ENCODE peak calls at places on chromosome 6, in four cellular contexts. One of them, this sample, is unnamed.

GRCh38 chr6:56226946-56227879 is 20.2 kb downstream of the COL21A1 start:
- DNase-seq in mucosa of descending colon: no peak
- DNase-seq in CD8-positive, alpha-beta T cell: no peak
- DNase-seq in A549: no peak
- DNase-seq in this sample: peak; percentile 97

GRCh38 chr6:138005846-138006245 is 101.4 kb downstream of the PERP start:
- DNase-seq in A549: no peak
- DNase-seq in mucosa of descending colon: no peak
- DNase-seq in CD8-positive, alpha-beta T cell: no peak
- DNase-seq in this sample: no peak

GRCh38 chr6:151284431-151285060 is 44.8 kb downstream of the AKAP12 start:
- DNase-seq in CD8-positive, alpha-beta T cell: no peak
- DNase-seq in A549: no peak
- DNase-seq in mucosa of descending colon: no peak
- DNase-seq in this sample: peak; percentile 44

GRCh38 chr6:84825461-84825860 is 61.1 kb upstream of the TBX18 start:
- DNase-seq in CD8-positive, alpha-beta T cell: no peak
- DNase-seq in mucosa of descending colon: no peak
- DNase-seq in A549: peak; percentile 8
- DNase-seq in this sample: peak; percentile 89

GRCh38 chr6:26305097-26305841 is 59.7 kb upstream of the BTN3A2 start:
- DNase-seq in mucosa of descending colon: peak; percentile 73
- DNase-seq in CD8-positive, alpha-beta T cell: peak; percentile 60
- DNase-seq in A549: peak; percentile 87
- DNase-seq in this sample: peak; percentile 87

GRCh38 chr6:144286503-144287393 is 1.6 kb downstream of the UTRN start:
- DNase-seq in CD8-positive, alpha-beta T cell: no peak
- DNase-seq in A549: peak; percentile 81
- DNase-seq in mucosa of descending colon: peak; percentile 81
- DNase-seq in this sample: peak; percentile 93

GRCh38 chr6:150112233-150112632 is 30.6 kb upstream of the PPP1R14C start:
- DNase-seq in A549: no peak
- DNase-seq in mucosa of descending colon: no peak
- DNase-seq in CD8-positive, alpha-beta T cell: no peak
- DNase-seq in this sample: no peak

GRCh38 chr6:127980996-127981395 is 80.1 kb upstream of the THEMIS start:
- DNase-seq in A549: no peak
- DNase-seq in mucosa of descending colon: no peak
- DNase-seq in CD8-positive, alpha-beta T cell: no peak
- DNase-seq in this sample: no peak

GRCh38 chr6:23828861-23829260 is 297.2 kb upstream of the NRSN1 start:
- DNase-seq in CD8-positive, alpha-beta T cell: no peak
- DNase-seq in A549: no peak
- DNase-seq in mucosa of descending colon: no peak
- DNase-seq in this sample: no peak

GRCh38 chr6:30076333-30076732 is 764 bp upstream of the RNF39 start:
- DNase-seq in mucosa of descending colon: no peak
- DNase-seq in CD8-positive, alpha-beta T cell: no peak
- DNase-seq in A549: no peak
- DNase-seq in this sample: no peak

GRCh38 chr6:166650824-166651223 is 23.8 kb upstream of the RPS6KA2 start:
- DNase-seq in mucosa of descending colon: no peak
- DNase-seq in A549: no peak
- DNase-seq in CD8-positive, alpha-beta T cell: no peak
- DNase-seq in this sample: no peak

GRCh38 chr6:3943373-3943772 is 94.2 kb downstream of the FAM50B start:
- DNase-seq in mucosa of descending colon: no peak
- DNase-seq in CD8-positive, alpha-beta T cell: no peak
- DNase-seq in A549: no peak
- DNase-seq in this sample: peak; percentile 74

GRCh38 chr6:124947821-124948451 is 14.3 kb upstream of the RNF217 start:
- DNase-seq in mucosa of descending colon: no peak
- DNase-seq in A549: no peak
- DNase-seq in CD8-positive, alpha-beta T cell: no peak
- DNase-seq in this sample: peak; percentile 65

GRCh38 chr6:90533615-90534336 is 53.1 kb downstream of the MAP3K7 start:
- DNase-seq in CD8-positive, alpha-beta T cell: no peak
- DNase-seq in A549: no peak
- DNase-seq in mucosa of descending colon: no peak
- DNase-seq in this sample: no peak

GRCh38 chr6:1870267-1870666 is 260.6 kb downstream of the FOXC1 start:
- DNase-seq in CD8-positive, alpha-beta T cell: no peak
- DNase-seq in mucosa of descending colon: no peak
- DNase-seq in A549: no peak
- DNase-seq in this sample: no peak

GRCh38 chr6:1423578-1423977 is 34.2 kb downstream of the FOXF2 start:
- DNase-seq in CD8-positive, alpha-beta T cell: no peak
- DNase-seq in mucosa of descending colon: no peak
- DNase-seq in A549: no peak
- DNase-seq in this sample: no peak

GRCh38 chr6:164142312-164142711 is 727.8 kb downstream of the QKI start:
- DNase-seq in mucosa of descending colon: no peak
- DNase-seq in CD8-positive, alpha-beta T cell: no peak
- DNase-seq in A549: no peak
- DNase-seq in this sample: no peak

GRCh38 chr6:139020689-139021088 is 7.9 kb upstream of the ABRACL start:
- DNase-seq in CD8-positive, alpha-beta T cell: no peak
- DNase-seq in mucosa of descending colon: no peak
- DNase-seq in A549: peak; percentile 2
- DNase-seq in this sample: no peak

GRCh38 chr6:155418017-155418749 is 37.5 kb downstream of the NOX3 start:
- DNase-seq in A549: no peak
- DNase-seq in CD8-positive, alpha-beta T cell: peak; percentile 9
- DNase-seq in mucosa of descending colon: no peak
- DNase-seq in this sample: peak; percentile 70

GRCh38 chr6:113662049-113662655 is 195.0 kb upstream of the MARCKS start:
- DNase-seq in CD8-positive, alpha-beta T cell: no peak
- DNase-seq in A549: no peak
- DNase-seq in mucosa of descending colon: no peak
- DNase-seq in this sample: no peak

GRCh38 chr6:37779902-37780628 is 39.5 kb upstream of the ZFAND3 start:
- DNase-seq in A549: no peak
- DNase-seq in mucosa of descending colon: no peak
- DNase-seq in CD8-positive, alpha-beta T cell: no peak
- DNase-seq in this sample: no peak

GRCh38 chr6:105453968-105454367 is 51.1 kb upstream of the PREP start:
- DNase-seq in A549: no peak
- DNase-seq in mucosa of descending colon: no peak
- DNase-seq in CD8-positive, alpha-beta T cell: no peak
- DNase-seq in this sample: no peak

GRCh38 chr6:66054967-66055366 is 347.9 kb upstream of the EYS start:
- DNase-seq in CD8-positive, alpha-beta T cell: no peak
- DNase-seq in A549: no peak
- DNase-seq in mucosa of descending colon: no peak
- DNase-seq in this sample: no peak

GRCh38 chr6:32189082-32189741 is 790 bp downstream of the PBX2 start:
- DNase-seq in A549: no peak
- DNase-seq in CD8-positive, alpha-beta T cell: no peak
- DNase-seq in mucosa of descending colon: peak; percentile 51
- DNase-seq in this sample: no peak

GRCh38 chr6:106118835-106119443 is 32.8 kb downstream of the PRDM1 start:
- DNase-seq in mucosa of descending colon: no peak
- DNase-seq in CD8-positive, alpha-beta T cell: no peak
- DNase-seq in A549: no peak
- DNase-seq in this sample: no peak

GRCh38 chr6:134003542-134003951 is 48.9 kb downstream of the SLC2A12 start:
- DNase-seq in CD8-positive, alpha-beta T cell: no peak
- DNase-seq in A549: no peak
- DNase-seq in mucosa of descending colon: no peak
- DNase-seq in this sample: no peak

GRCh38 chr6:12992770-12993169 is 276.2 kb downstream of the PHACTR1 start:
- DNase-seq in mucosa of descending colon: no peak
- DNase-seq in CD8-positive, alpha-beta T cell: no peak
- DNase-seq in A549: no peak
- DNase-seq in this sample: no peak

GRCh38 chr6:33698494-33698893 is 13.0 kb downstream of the UQCC2 start:
- DNase-seq in mucosa of descending colon: no peak
- DNase-seq in CD8-positive, alpha-beta T cell: no peak
- DNase-seq in A549: no peak
- DNase-seq in this sample: no peak

GRCh38 chr6:115539531-115539930 is 521.2 kb downstream of the FRK start:
- DNase-seq in A549: no peak
- DNase-seq in mucosa of descending colon: no peak
- DNase-seq in CD8-positive, alpha-beta T cell: no peak
- DNase-seq in this sample: no peak

GRCh38 chr6:3517350-3517749 is 60.5 kb upstream of the SLC22A23 start:
- DNase-seq in A549: peak; percentile 41
- DNase-seq in mucosa of descending colon: no peak
- DNase-seq in CD8-positive, alpha-beta T cell: no peak
- DNase-seq in this sample: peak; percentile 98

GRCh38 chr6:132484680-132485018 is 28.3 kb downstream of the STX7 start:
- DNase-seq in CD8-positive, alpha-beta T cell: no peak
- DNase-seq in A549: no peak
- DNase-seq in mucosa of descending colon: no peak
- DNase-seq in this sample: no peak

DNA sequence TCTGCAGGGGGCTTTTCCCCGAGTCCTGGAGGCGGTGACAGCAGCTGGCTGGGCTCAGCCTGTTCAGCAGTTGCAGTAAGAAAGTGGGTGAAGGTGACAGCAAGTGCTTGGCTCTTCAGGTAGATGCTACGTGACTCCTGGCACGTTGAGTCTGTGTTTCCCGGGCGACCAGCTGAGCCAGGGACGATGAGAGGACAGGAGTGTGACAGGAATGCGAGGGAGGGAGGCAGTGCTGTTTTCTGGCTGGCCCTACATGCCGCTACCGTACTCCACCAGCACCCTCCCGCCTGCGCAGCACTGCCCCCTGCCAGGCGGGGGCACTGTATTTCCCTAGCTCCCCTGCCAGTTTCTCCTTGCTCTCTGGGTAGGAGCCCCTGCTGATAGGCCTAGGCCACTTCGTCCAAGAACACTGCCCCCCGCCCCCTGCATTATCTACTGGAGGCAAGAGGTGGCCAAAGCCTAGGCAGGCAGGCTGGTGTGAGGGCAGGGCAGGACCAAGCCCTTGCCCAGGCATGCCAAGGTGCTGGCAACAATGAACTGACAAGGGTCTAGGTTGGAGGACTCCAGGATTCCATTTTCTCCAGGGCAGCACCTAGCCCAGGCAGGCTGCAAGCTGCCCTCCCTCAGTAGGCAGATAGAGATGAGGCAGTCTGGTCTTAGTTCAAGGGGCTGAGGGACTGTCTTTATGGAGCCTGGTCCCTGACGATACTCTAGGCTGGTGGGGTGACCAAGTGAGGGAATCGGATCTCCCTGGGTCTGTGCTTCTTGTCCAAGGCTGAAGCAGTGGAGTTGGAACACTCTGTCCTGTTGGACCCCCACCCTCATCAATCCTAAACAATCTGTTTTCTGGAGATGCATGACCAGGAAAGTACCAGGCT is 19.2 kb downstream of the MRPS18A start:
- DNase-seq in mucosa of descending colon: peak; percentile 69
- DNase-seq in CD8-positive, alpha-beta T cell: peak; percentile 13
- DNase-seq in A549: peak; percentile 63
- DNase-seq in this sample: peak; percentile 49
- H3K4me3 ChIP-seq in mucosa of descending colon: no peak overlapping the region
- H3K4me3 ChIP-seq in CD8-positive, alpha-beta T cell: no peak overlapping the region
- H3K4me3 ChIP-seq in A549: no peak overlapping the region
- H3K4me3 ChIP-seq in this sample: no peak overlapping the region

DNA sequence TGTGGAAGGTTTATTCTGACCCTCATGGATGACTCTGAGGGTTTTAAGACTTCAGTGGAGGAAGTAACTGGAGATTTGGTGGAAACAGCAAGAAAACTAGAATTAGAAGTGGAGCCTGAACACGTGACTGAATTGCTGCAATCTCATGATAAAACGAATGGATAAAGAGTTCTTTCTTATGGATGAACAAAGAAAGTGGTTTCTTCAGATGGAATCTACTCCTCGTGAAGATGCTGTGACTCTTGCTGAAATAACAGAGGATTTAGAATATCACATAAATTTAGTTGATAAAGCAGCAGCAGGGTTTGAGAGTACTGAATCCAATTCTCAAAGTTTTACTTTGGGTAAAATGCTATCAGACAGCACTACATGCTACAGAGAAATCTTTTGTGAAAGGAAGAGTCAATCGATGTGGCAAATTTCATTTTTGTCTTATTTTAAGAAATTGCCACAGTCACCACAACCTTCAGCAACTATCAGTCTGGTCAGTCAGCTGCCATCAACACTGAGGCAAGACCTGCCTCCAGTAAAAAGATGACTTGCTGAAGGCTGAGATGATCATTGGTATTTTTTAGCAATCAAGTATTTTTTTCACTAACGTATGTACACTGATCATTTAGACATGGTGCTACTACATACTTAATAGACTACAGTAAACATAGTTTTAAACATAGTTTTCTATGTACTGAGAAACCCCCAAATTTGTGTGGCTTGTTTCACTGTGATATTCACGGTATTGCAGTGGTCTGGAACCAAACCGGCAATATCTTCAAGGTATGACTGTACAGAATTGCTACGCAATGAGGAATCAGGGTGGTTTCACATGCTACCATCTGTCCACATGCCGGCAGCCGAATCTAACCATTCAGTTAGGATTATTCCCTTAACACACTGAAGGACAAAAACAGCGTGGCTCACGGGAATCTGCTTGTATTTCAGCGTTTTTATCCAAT is 149.0 kb downstream of the MYB start:
- DNase-seq in A549: no peak
- DNase-seq in mucosa of descending colon: no peak
- DNase-seq in CD8-positive, alpha-beta T cell: no peak
- DNase-seq in this sample: no peak
- TF ChIP-seq CTCF in A549: no peak
- TF ChIP-seq CTCF in mucosa of descending colon: no peak
- TF ChIP-seq CTCF in CD8-positive, alpha-beta T cell: no peak
- TF ChIP-seq CTCF in this sample: no peak

DNA sequence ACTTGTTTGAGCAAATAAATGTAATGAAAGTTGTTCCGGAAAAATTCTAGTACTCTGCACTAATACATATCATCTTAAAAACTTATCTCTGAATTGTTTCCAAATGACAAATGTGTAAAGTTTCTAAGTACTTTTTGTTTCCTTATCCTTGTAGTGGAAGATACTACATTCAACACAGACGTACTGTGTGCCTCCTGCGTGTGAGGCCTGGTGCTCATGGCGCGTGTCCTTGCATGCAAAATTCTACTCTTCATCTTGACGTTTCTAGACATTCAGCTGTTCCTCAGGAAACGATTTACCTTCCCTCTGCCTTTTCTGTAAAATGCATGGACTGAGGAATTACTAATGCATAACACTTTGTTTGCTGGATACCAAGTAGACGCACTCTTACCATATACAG is 11.5 kb downstream of the DLL1 start:
- DNase-seq in CD8-positive, alpha-beta T cell: no peak
- DNase-seq in A549: no peak
- DNase-seq in mucosa of descending colon: no peak
- DNase-seq in this sample: no peak
- H3K4me3 ChIP-seq in CD8-positive, alpha-beta T cell: no peak overlapping the region
- H3K4me3 ChIP-seq in A549: no peak overlapping the region
- H3K4me3 ChIP-seq in mucosa of descending colon: no peak overlapping the region
- H3K4me3 ChIP-seq in this sample: no peak overlapping the region

DNA sequence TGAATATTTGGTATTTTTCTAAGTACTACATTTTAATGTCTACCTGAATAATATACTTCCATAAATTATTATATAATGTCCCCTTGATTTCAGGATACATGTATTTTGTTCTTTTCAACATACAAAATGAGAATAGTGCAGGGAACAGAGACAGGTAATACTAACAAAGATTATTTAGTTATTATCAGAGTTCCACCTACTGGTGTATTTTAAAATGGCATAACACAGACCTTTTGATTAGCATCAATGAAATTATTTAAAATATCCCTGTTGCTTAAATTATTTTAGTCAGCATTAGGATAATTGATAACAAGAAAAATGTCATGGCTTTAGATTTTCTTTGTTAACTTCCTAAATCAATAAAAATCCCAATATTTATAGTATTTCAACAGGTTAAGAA is 184.0 kb downstream of the PRDM13 start:
- DNase-seq in mucosa of descending colon: no peak
- DNase-seq in A549: no peak
- DNase-seq in CD8-positive, alpha-beta T cell: no peak
- DNase-seq in this sample: no peak
- TF ChIP-seq CTCF in mucosa of descending colon: no peak
- TF ChIP-seq CTCF in A549: peak; percentile 8
- TF ChIP-seq CTCF in CD8-positive, alpha-beta T cell: no peak
- TF ChIP-seq CTCF in this sample: peak; percentile 28